ENCODE peak calls at places on chromosomes 5 and 9, in four cellular contexts. K is bronchial epithelial cell, E is prostate gland, U is keratinocyte. C is an unnamed sample.
A peak's percentile ranks its signal among the peaks of the same experiment; 100 is the strongest.

GRCh38 chr5:149264432-149265069 is 7.1 kb upstream of the AFAP1L1 start:
- DNase-seq in K (peak; percentile 61), E (peak; percentile 40), U (no peak), C (no peak)

GRCh38 chr5:42591026-42591425 is 165.6 kb upstream of the CCDC152 start:
- DNase-seq in K (no peak), E (no peak), U (no peak), C (no peak)

GRCh38 chr9:2741441-2742158 is 24.3 kb downstream of the KCNV2 start:
- DNase-seq in K (peak; percentile 22), E (no peak), U (no peak), C (no peak)

GRCh38 chr9:133843250-133843649 is 105.1 kb upstream of the SARDH start:
- DNase-seq in K (no peak), E (no peak), U (no peak), C (no peak)

GRCh38 chr9:132670359-132670815 is at the start of gene GTF3C4:
- DNase-seq in K (no peak), E (peak; percentile 77), U (no peak), C (no peak)

GRCh38 chr9:132486706-132487350 is 76.8 kb downstream of the CFAP77 start:
- DNase-seq in K (no peak), E (no peak), U (no peak), C (no peak)

GRCh38 chr9:134619983-134620612 is 21.5 kb upstream of the COL5A1 start:
- DNase-seq in K (no peak), E (no peak), U (no peak), C (no peak)

GRCh38 chr5:101720033-101720432 is 576.1 kb downstream of the SLCO4C1 start:
- DNase-seq in K (peak; percentile 69), E (no peak), U (no peak), C (no peak)

GRCh38 chr5:172823840-172824362 is 10.2 kb upstream of the ERGIC1 start:
- DNase-seq in K (no peak), E (no peak), U (no peak), C (no peak)

GRCh38 chr5:173324115-173325001 is 3.9 kb downstream of the STC2 start:
- DNase-seq in K (no peak), E (no peak), U (no peak), C (no peak)

GRCh38 chr5:146240951-146241350 is 37.5 kb downstream of the RBM27 start:
- DNase-seq in K (no peak), E (no peak), U (no peak), C (peak; percentile 11)

GRCh38 chr5:140677947-140678346 is 4.6 kb upstream of the DND1 start:
- DNase-seq in K (no peak), E (no peak), U (no peak), C (no peak)

GRCh38 chr9:79461735-79462134 is 110.0 kb upstream of the TLE4 start:
- DNase-seq in K (no peak), E (no peak), U (no peak), C (no peak)

GRCh38 chr9:95036676-95037075 is 280.8 kb downstream of the FANCC start:
- DNase-seq in K (no peak), E (no peak), U (no peak), C (no peak)

GRCh38 chr5:60382761-60383160 is 317.2 kb downstream of the DEPDC1B start:
- DNase-seq in K (peak; percentile 47), E (no peak), U (no peak), C (no peak)

GRCh38 chr5:73170522-73170921 is 2.5 kb upstream of the TMEM174 start:
- DNase-seq in K (peak; percentile 34), E (no peak), U (peak; percentile 11), C (no peak)

GRCh38 chr5:142830241-142831018 is 60.3 kb downstream of the ARHGAP26 start:
- DNase-seq in K (peak; percentile 50), E (no peak), U (no peak), C (no peak)

GRCh38 chr5:78533356-78533755 is 115.2 kb downstream of the LHFPL2 start:
- DNase-seq in K (peak; percentile 55), E (no peak), U (no peak), C (no peak)

GRCh38 chr9:91211919-91212318 is 149.8 kb downstream of the AUH start:
- DNase-seq in K (no peak), E (no peak), U (no peak), C (no peak)

GRCh38 chr5:172818081-172818480 is 16.0 kb upstream of the ERGIC1 start:
- DNase-seq in K (no peak), E (no peak), U (no peak), C (no peak)

GRCh38 chr5:55421074-55421529 is 113.3 kb downstream of the MTREX start:
- DNase-seq in K (peak; percentile 76), E (no peak), U (no peak), C (no peak)

GRCh38 chr9:112403802-112404201 is 23.9 kb downstream of the HSDL2 start:
- DNase-seq in K (no peak), E (no peak), U (no peak), C (no peak)

GRCh38 chr9:16680965-16681658 is 189.4 kb downstream of the BNC2 start:
- DNase-seq in K (no peak), E (no peak), U (no peak), C (no peak)

DNA sequence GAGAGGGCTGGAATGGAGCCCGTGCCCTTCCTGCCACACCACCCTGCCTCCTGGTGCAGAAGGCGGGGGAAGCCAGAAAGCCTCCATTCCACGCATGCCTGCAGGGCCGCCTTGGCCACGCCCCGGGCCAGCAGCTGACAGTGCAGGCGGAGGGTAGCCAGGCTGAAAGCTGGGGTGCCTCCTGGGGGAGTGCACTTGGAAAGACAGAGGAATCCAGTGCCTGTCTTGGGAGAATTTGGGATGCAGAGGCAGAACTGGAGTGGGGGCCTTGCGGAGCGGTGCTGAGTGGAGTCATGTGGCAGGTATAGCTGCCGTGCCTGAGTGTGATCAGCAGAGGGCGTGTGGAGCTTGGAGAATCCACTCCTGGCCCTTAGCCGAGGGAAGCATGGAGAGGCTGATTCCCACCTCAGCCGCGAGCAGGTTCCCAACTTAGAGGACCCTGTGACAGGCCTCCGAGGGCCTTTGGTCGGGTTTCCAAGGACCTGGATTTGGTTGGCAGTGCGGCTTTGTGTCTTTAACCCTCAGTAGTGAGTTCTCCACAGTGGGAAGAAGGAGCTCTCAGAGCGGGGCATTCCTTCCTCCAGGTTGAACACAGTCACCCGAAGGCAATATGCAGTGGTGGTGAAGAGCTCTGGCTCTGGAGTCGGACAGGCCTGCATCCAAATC is 9.1 kb upstream of the URM1 start:
- DNase-seq in K (peak; percentile 69), E (peak; percentile 87), U (no peak), C (peak; percentile 42)
- H3K4me3 ChIP-seq in K (peak overlapping the region; percentile 34), E (peak overlapping the region; percentile 39), U (peak overlapping the region; percentile 23), C (peak overlapping the region; percentile 21)

DNA sequence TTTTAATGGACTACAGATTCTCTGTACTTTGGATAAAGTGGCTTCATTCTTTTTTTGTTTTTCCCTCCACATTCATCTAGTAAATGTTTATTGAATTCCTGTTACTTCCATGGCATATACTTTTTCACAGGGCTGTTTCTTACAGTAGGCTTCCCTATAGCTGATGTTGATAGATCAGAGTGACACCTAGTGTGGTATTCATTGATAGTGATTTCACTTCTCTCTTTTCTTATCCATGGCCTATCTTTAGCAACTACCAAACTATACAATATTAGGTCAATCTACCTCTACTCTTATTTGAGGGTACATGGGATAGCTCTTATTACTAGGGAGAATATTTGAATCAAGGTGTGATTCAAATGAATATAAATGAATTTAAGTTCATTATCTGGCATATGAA is 35.8 kb downstream of the FSD1L start:
- DNase-seq in K (no peak), E (no peak), U (no peak), C (no peak)
- TF ChIP-seq CTCF in K (no peak), E (no peak), U (no peak), C (no peak)

GRCh38 chr5:50969207-50970145 is 303.0 kb downstream of the PARP8 start:
- DNase-seq in K (no peak), E (no peak), U (no peak), C (no peak)

GRCh38 chr5:50968296-50969206 is 302.1 kb downstream of the PARP8 start:
- DNase-seq in K (no peak), E (no peak), U (no peak), C (no peak)

GRCh38 chr5:50965621-50966362 is 299.4 kb downstream of the PARP8 start:
- DNase-seq in K (no peak), E (no peak), U (no peak), C (no peak)

GRCh38 chr5:50966986-50967385 is 300.5 kb downstream of the PARP8 start:
- DNase-seq in K (no peak), E (no peak), U (no peak), C (no peak)

DNA sequence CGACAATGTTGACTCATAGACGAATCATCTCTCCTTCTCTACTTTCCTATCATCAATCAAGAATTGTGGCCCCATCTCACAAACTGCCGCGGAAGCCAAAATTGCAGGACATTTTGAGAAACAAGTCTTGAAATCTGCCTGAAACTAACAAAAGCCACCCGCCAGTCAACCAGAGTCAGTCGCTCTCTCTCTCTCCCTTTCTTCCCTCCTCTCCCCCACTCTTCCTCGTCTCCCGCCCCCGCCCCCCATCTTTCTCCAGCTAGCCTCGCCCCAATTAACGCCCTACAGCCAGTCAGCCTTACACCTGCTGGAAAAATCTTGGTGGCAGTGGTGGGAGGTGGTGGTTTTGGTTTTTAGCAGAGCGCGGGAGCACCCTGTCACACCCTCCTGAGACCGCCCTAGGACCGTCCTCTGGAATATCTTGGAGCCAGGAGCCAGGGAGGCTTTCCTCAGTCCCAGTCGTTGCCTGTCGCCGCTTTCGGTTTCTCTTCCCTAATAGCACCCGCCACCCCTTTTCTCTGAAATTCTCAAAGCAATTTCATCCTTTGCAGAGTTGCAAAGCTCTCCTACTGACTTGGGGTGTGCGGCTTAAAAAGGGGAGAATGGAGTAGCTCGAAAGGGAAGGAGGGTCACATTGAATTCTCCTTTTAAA is 301.1 kb downstream of the PARP8 start:
- DNase-seq in K (no peak), E (peak; percentile 7), U (no peak), C (no peak)
- H3K27me3 ChIP-seq in K (peaks cover 32% of the 10 kb centered on the region), E (peaks cover 2% of the 10 kb centered on the region), U (peaks cover 59% of the 10 kb centered on the region), C (peaks cover 54% of the 10 kb centered on the region)

DNA sequence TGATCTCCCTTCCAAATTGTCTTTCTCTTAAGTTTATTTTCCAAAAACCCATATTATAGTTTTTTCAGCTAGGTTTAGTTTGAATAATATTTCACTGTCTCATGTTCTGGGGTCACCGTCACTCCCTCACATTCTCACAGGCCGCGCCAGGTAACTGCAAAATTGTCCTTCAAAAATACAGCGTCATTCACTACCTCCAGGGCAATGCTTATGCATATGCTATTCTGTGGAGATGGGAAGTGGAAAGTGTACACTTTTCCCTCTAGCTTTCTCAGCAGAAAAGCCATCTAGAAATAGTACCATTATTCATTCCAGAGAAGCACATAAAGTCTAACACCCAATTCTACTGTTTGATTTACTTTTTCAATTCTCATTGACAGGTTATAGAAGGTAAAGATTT is 919 bp downstream of the NUDT12 start:
- DNase-seq in K (peak; percentile 6), E (no peak), U (no peak), C (no peak)
- H3K4me3 ChIP-seq in K (peak overlapping the region; percentile 60), E (peak overlapping the region; percentile 71), U (peak overlapping the region; percentile 65), C (peak overlapping the region; percentile 55)

DNA sequence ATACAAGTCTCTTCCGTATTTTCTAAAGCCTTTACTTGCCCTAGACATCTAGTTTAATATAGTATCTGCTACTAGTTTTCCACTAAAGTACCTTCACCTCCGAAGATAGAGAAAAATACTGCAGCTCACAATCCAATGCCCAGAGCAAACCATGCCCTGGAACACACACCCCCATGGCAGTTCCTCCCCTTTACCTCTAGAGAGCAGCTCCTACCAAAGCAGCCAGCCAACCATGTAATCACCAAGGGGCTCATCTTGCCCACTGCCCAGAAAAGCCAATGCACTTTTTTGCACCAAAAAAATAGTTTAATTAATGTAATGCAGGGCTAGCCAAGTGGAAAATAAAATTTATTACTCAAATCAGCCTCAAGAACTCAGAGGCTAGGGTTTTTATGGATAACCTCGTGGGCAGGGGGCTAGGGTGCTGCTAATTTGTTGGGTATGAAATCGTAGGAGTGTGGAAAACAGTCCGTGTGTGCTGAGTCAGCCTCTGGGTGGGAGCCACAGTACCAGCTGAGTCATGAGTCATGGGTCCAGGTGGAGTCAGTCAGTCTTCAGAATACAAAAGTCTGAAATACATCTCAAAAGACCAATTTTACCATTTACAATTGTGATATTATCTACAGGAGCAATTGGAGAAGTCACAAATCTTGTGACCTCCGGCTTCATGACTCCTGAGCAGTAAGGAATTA is 120.1 kb upstream of the ACO1 start:
- DNase-seq in K (peak; percentile 30), E (no peak), U (no peak), C (no peak)
- TF ChIP-seq CTCF in K (no peak), E (no peak), U (no peak), C (no peak)

C was measured in BJ.